ENCODE peak calls at places on chromosomes 1 and 21, in six cellular contexts. Y, V, X, M, O and I are unnamed samples.

GRCh38 chr1:160567858-160568682 is 11.2 kb downstream of the CD84 start:
- DNase-seq in Y (no peak), V (no peak), X (no peak), M (no peak), O (no peak), I (no peak)

GRCh38 chr1:10802948-10803715 is 6.7 kb upstream of the CASZ1 start:
- DNase-seq in Y (no peak), V (no peak), X (no peak), M (no peak), O (no peak), I (no peak)

GRCh38 chr1:169699769-169700168 is 11.7 kb downstream of the SELL start:
- DNase-seq in Y (no peak), V (no peak), X (no peak), M (no peak), O (no peak), I (no peak)

GRCh38 chr1:176559474-176560390 is 96.8 kb downstream of the PAPPA2 start:
- DNase-seq in Y (peak; percentile 46), V (peak; percentile 9), X (no peak), M (peak; percentile 42), O (no peak), I (no peak)

GRCh38 chr21:44352253-44352860 is 1.1 kb upstream of the TRPM2 start:
- DNase-seq in Y (no peak), V (no peak), X (no peak), M (no peak), O (no peak), I (no peak)

GRCh38 chr1:8166436-8166835 is 140.3 kb upstream of the ERRFI1 start:
- DNase-seq in Y (no peak), V (no peak), X (no peak), M (no peak), O (no peak), I (no peak)

GRCh38 chr1:230701895-230702768 is 11.8 kb downstream of the AGT start:
- DNase-seq in Y (no peak), V (no peak), X (no peak), M (no peak), O (no peak), I (no peak)

GRCh38 chr1:87953732-87954344 is 625.2 kb downstream of the LMO4 start:
- DNase-seq in Y (peak; percentile 64), V (peak; percentile 74), X (peak; percentile 47), M (peak; percentile 59), O (peak; percentile 67), I (peak; percentile 38)

GRCh38 chr1:10059329-10059691 is 26.6 kb downstream of the UBE4B start:
- DNase-seq in Y (no peak), V (no peak), X (no peak), M (no peak), O (no peak), I (no peak)

GRCh38 chr21:15210235-15210678 is 145.5 kb upstream of the NRIP1 start:
- DNase-seq in Y (no peak), V (no peak), X (peak; percentile 89), M (peak; percentile 95), O (peak; percentile 16), I (peak; percentile 51)

GRCh38 chr1:37793773-37794371 is at the start of gene MANEAL:
- DNase-seq in Y (no peak), V (peak; percentile 29), X (peak; percentile 50), M (no peak), O (no peak), I (peak; percentile 32)

GRCh38 chr1:156643266-156644092 is 1.6 kb downstream of the BCAN start:
- DNase-seq in Y (no peak), V (no peak), X (no peak), M (no peak), O (no peak), I (no peak)

GRCh38 chr1:11740258-11741192 is 4.6 kb downstream of the AGTRAP start:
- DNase-seq in Y (no peak), V (no peak), X (no peak), M (no peak), O (no peak), I (no peak)

GRCh38 chr1:71081697-71082080 is 854 bp upstream of the ZRANB2 start:
- DNase-seq in Y (peak; percentile 19), V (no peak), X (peak; percentile 19), M (no peak), O (no peak), I (peak; percentile 13)

GRCh38 chr1:172883844-172884243 is 166.9 kb downstream of the TNFSF18 start:
- DNase-seq in Y (no peak), V (no peak), X (no peak), M (no peak), O (no peak), I (no peak)

GRCh38 chr1:214280386-214281029 is 451 bp upstream of the SMYD2 start:
- DNase-seq in Y (peak; percentile 20), V (no peak), X (peak; percentile 54), M (peak; percentile 45), O (peak; percentile 42), I (peak; percentile 29)

GRCh38 chr1:156963621-156964020 is 43.2 kb downstream of the LRRC71 start:
- DNase-seq in Y (no peak), V (no peak), X (no peak), M (no peak), O (no peak), I (peak; percentile 22)

GRCh38 chr1:210228158-210228557 is 4.4 kb upstream of the SERTAD4 start:
- DNase-seq in Y (no peak), V (no peak), X (no peak), M (no peak), O (no peak), I (no peak)

GRCh38 chr1:180155202-180155682 is 573 bp downstream of the QSOX1 start:
- DNase-seq in Y (no peak), V (no peak), X (peak; percentile 41), M (no peak), O (peak; percentile 42), I (no peak)

GRCh38 chr1:165444897-165445370 is at the start of gene RXRG:
- DNase-seq in Y (no peak), V (no peak), X (peak; percentile 23), M (no peak), O (no peak), I (peak; percentile 52)

GRCh38 chr21:16605588-16605987 is 875.8 kb downstream of the USP25 start:
- DNase-seq in Y (no peak), V (no peak), X (no peak), M (no peak), O (no peak), I (no peak)

GRCh38 chr1:110927484-110928075 is 36.1 kb downstream of the LRIF1 start:
- DNase-seq in Y (no peak), V (no peak), X (no peak), M (no peak), O (no peak), I (no peak)

GRCh38 chr1:32969556-32969955 is 4.9 kb upstream of the RNF19B start:
- DNase-seq in Y (no peak), V (no peak), X (no peak), M (peak; percentile 92), O (no peak), I (no peak)

GRCh38 chr21:29146726-29147125 is 16.3 kb downstream of the MAP3K7CL start:
- DNase-seq in Y (no peak), V (no peak), X (no peak), M (no peak), O (no peak), I (no peak)

GRCh38 chr1:232244426-232244825 is 385.5 kb downstream of the SIPA1L2 start:
- DNase-seq in Y (no peak), V (no peak), X (no peak), M (no peak), O (no peak), I (no peak)

GRCh38 chr1:224340711-224341384 is 10.9 kb upstream of the NVL start:
- DNase-seq in Y (no peak), V (no peak), X (peak; percentile 55), M (no peak), O (no peak), I (peak; percentile 23)

GRCh38 chr1:24929876-24930702 is at the start of gene RUNX3:
- DNase-seq in Y (peak; percentile 34), V (no peak), X (peak; percentile 80), M (no peak), O (no peak), I (peak; percentile 54)

GRCh38 chr1:168287237-168287664 is 6.6 kb downstream of the TBX19 start:
- DNase-seq in Y (no peak), V (peak; percentile 27), X (no peak), M (peak; percentile 79), O (no peak), I (no peak)

GRCh38 chr1:36307601-36308330 is 1.6 kb downstream of the SH3D21 start:
- DNase-seq in Y (no peak), V (no peak), X (no peak), M (no peak), O (peak; percentile 40), I (no peak)

DNA sequence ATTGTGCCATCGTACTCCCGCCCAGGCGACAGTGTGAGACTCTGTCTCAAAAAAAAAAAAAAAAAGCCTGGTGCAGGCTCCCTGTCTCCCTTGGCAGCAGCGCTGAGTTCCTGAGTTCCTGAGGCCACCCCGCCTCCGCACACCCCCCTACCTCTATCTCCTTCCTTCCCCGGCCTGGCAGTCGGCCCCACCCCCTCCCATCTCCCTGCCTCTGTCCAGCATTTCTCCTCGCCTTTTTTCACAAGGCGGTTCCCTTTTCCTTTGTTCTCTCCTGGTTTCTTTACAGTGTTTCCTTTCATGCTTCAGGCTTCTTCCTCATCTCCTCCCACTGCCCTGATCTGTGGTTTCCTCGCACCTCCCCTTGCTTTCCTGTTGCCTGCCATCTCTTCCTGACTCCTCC is 2.7 kb downstream of the RORC start:
- DNase-seq in Y (no peak), V (peak; percentile 12), X (peak; percentile 69), M (no peak), O (no peak), I (no peak)
- H3K4me3 ChIP-seq in Y (no peak overlapping the region), V (no peak overlapping the region), X (no peak overlapping the region), M (no peak overlapping the region), O (no peak overlapping the region), I (no peak overlapping the region)

GRCh38 chr1:1309525-1310385 is 1.4 kb downstream of the PUSL1 start:
- DNase-seq in Y (no peak), V (no peak), X (no peak), M (no peak), O (no peak), I (no peak)
- TF ChIP-seq CTCF in Y (no peak), V (peak; percentile 5), X (no peak), M (no peak), O (no peak), I (no peak)

GRCh38 chr1:202134645-202135172 is 9.8 kb downstream of the ARL8A start:
- DNase-seq in Y (no peak), V (no peak), X (no peak), M (no peak), O (no peak), I (no peak)
- H3K27ac ChIP-seq in Y (peak overlapping the region; percentile 63), V (no peak overlapping the region), X (peak overlapping the region; percentile 55), M (no peak overlapping the region), O (peak overlapping the region; percentile 93), I (no peak overlapping the region)

DNA sequence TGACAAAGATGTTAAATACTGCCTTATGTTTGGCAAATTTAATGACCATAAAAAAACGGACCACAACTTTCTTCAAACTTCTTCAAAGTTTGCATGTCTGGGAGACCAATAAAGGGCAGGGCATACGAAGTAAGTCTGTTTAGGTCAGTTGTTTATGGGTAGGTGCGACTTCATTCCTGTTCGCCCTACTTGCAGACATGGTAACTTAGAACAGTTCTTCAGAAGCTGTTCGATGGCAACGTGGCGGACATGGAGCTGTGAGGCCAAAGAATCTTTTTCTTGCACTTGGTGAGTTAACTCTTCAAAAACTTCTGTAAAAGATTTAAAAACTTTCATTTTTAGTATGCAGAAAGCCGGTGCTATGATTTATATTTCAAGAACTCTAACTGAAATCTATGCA is 25.9 kb downstream of the C21orf91 start:
- DNase-seq in Y (no peak), V (no peak), X (no peak), M (no peak), O (no peak), I (no peak)
- H3K4me3 ChIP-seq in Y (no peak overlapping the region), V (no peak overlapping the region), X (no peak overlapping the region), M (no peak overlapping the region), O (no peak overlapping the region), I (peak overlapping the region; percentile 54)

GRCh38 chr21:45640888-45641479 is 2.5 kb upstream of the PCBP3 start:
- DNase-seq in Y (no peak), V (peak; percentile 61), X (peak; percentile 53), M (no peak), O (peak; percentile 35), I (no peak)
- TF ChIP-seq CTCF in Y (no peak), V (peak; percentile 47), X (no peak), M (no peak), O (no peak), I (no peak)